ENCODE peak calls at places on chromosomes 13 and 19, in ten cellular contexts. One of them, this sample, is unnamed.

GRCh38 chr19:3175761-3176714 is 2.5 kb upstream of the S1PR4 start:
- DNase-seq in fibroblast of lung: peak; percentile 69
- DNase-seq in psoas muscle: no peak
- DNase-seq in pancreas: peak; percentile 57
- DNase-seq in astrocyte: peak; percentile 60
- DNase-seq in kidney: peak; percentile 83
- DNase-seq in hepatocyte: peak; percentile 48
- DNase-seq in heart right ventricle: no peak
- DNase-seq in colonic mucosa: peak; percentile 89
- DNase-seq in tibial nerve: no peak
- DNase-seq in this sample: no peak

GRCh38 chr19:16548956-16549355 is 6.7 kb upstream of the CHERP start:
- DNase-seq in pancreas: no peak
- DNase-seq in astrocyte: no peak
- DNase-seq in heart right ventricle: no peak
- DNase-seq in colonic mucosa: no peak
- DNase-seq in kidney: no peak
- DNase-seq in tibial nerve: no peak
- DNase-seq in psoas muscle: no peak
- DNase-seq in fibroblast of lung: no peak
- DNase-seq in hepatocyte: no peak
- DNase-seq in this sample: no peak

GRCh38 chr19:749811-750210 is 1.1 kb upstream of the MISP start:
- DNase-seq in heart right ventricle: no peak
- DNase-seq in psoas muscle: no peak
- DNase-seq in colonic mucosa: no peak
- DNase-seq in pancreas: no peak
- DNase-seq in kidney: no peak
- DNase-seq in astrocyte: no peak
- DNase-seq in tibial nerve: no peak
- DNase-seq in hepatocyte: no peak
- DNase-seq in fibroblast of lung: no peak
- DNase-seq in this sample: no peak

GRCh38 chr19:57302020-57302465 is 18.2 kb upstream of the ZNF543 start:
- DNase-seq in pancreas: no peak
- DNase-seq in astrocyte: peak; percentile 83
- DNase-seq in psoas muscle: peak; percentile 89
- DNase-seq in kidney: no peak
- DNase-seq in colonic mucosa: no peak
- DNase-seq in tibial nerve: no peak
- DNase-seq in fibroblast of lung: peak; percentile 88
- DNase-seq in heart right ventricle: no peak
- DNase-seq in hepatocyte: peak; percentile 52
- DNase-seq in this sample: peak; percentile 61

GRCh38 chr19:8578642-8579265 is 1.5 kb upstream of the MYO1F start:
- DNase-seq in psoas muscle: peak; percentile 80
- DNase-seq in pancreas: peak; percentile 77
- DNase-seq in kidney: peak; percentile 88
- DNase-seq in fibroblast of lung: peak; percentile 41
- DNase-seq in hepatocyte: peak; percentile 87
- DNase-seq in heart right ventricle: peak; percentile 78
- DNase-seq in tibial nerve: peak; percentile 80
- DNase-seq in astrocyte: no peak
- DNase-seq in colonic mucosa: peak; percentile 86
- DNase-seq in this sample: peak; percentile 73

GRCh38 chr13:49062297-49062896 is 86.7 kb downstream of the FNDC3A start:
- DNase-seq in psoas muscle: no peak
- DNase-seq in tibial nerve: no peak
- DNase-seq in pancreas: no peak
- DNase-seq in hepatocyte: no peak
- DNase-seq in kidney: no peak
- DNase-seq in fibroblast of lung: peak; percentile 15
- DNase-seq in heart right ventricle: no peak
- DNase-seq in colonic mucosa: no peak
- DNase-seq in astrocyte: no peak
- DNase-seq in this sample: no peak

GRCh38 chr13:68993154-68993553 is 1114.5 kb upstream of the ATXN8OS start:
- DNase-seq in fibroblast of lung: no peak
- DNase-seq in colonic mucosa: no peak
- DNase-seq in pancreas: no peak
- DNase-seq in hepatocyte: no peak
- DNase-seq in tibial nerve: no peak
- DNase-seq in kidney: no peak
- DNase-seq in heart right ventricle: no peak
- DNase-seq in psoas muscle: no peak
- DNase-seq in astrocyte: no peak
- DNase-seq in this sample: no peak

GRCh38 chr19:30719189-30719990 is 347.2 kb downstream of the ZNF536 start:
- DNase-seq in kidney: peak; percentile 82
- DNase-seq in colonic mucosa: peak; percentile 44
- DNase-seq in hepatocyte: peak; percentile 74
- DNase-seq in tibial nerve: peak; percentile 28
- DNase-seq in astrocyte: peak; percentile 8
- DNase-seq in pancreas: peak; percentile 79
- DNase-seq in heart right ventricle: peak; percentile 74
- DNase-seq in fibroblast of lung: peak; percentile 22
- DNase-seq in psoas muscle: peak; percentile 72
- DNase-seq in this sample: peak; percentile 70

DNA sequence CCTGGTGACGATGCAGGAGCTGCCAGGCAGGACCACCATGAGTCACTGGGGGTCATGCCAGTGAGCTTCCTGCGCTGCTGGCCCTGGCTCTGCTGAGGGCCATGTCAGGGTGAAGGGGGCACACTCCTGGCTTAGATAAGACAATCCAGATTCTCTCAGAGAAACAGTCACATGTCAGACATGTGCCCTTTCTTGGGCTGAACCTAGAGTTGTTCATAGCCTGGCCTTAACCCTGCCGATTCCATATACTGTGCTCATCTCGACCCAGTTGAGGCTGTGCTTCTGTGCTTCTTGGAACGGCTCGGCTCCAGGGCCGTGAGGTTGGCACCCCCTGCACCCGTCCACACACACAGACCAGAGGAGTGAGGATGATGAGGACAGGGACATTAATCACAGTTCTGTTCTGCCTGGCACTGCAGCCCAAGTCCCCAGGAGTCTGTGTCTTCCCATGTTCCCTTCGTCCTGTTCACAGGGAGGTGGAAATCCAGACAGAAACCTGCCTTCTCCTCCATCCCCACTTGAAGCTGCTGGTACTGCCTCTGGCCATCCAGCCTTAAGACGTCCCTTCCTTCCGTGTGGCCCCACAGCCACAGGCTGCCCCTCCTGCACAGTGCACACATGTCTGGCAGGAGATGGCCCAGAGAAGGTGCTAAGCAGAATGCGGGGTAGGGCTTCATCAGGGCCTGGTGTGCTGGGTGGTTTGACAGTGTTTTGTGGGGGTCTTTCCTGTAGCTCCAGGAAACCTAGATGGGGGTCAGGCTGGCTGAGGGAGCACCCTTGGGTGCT is 50.0 kb downstream of the LYL1 start:
- DNase-seq in kidney: no peak
- DNase-seq in heart right ventricle: no peak
- DNase-seq in pancreas: no peak
- DNase-seq in colonic mucosa: no peak
- DNase-seq in psoas muscle: no peak
- DNase-seq in hepatocyte: no peak
- DNase-seq in astrocyte: no peak
- DNase-seq in tibial nerve: no peak
- DNase-seq in fibroblast of lung: no peak
- DNase-seq in this sample: no peak
- H3K4me1 ChIP-seq in kidney: peaks cover 49% of the 10 kb centered on the region
- H3K4me1 ChIP-seq in heart right ventricle: peaks cover 91% of the 10 kb centered on the region
- H3K4me1 ChIP-seq in pancreas: peaks cover 44% of the 10 kb centered on the region
- H3K4me1 ChIP-seq in colonic mucosa: peaks cover 29% of the 10 kb centered on the region
- H3K4me1 ChIP-seq in psoas muscle: peaks cover 94% of the 10 kb centered on the region
- H3K4me1 ChIP-seq in hepatocyte: peaks cover 70% of the 10 kb centered on the region
- H3K4me1 ChIP-seq in astrocyte: peaks cover 69% of the 10 kb centered on the region
- H3K4me1 ChIP-seq in tibial nerve: peaks cover 26% of the 10 kb centered on the region
- H3K4me1 ChIP-seq in fibroblast of lung: peaks cover 64% of the 10 kb centered on the region
- H3K4me1 ChIP-seq in this sample: peaks cover 51% of the 10 kb centered on the region

GRCh38 chr19:58336216-58336615 is 9.4 kb downstream of the ZSCAN22 start:
- DNase-seq in kidney: no peak
- DNase-seq in heart right ventricle: no peak
- DNase-seq in colonic mucosa: no peak
- DNase-seq in fibroblast of lung: no peak
- DNase-seq in psoas muscle: no peak
- DNase-seq in pancreas: no peak
- DNase-seq in tibial nerve: no peak
- DNase-seq in astrocyte: no peak
- DNase-seq in hepatocyte: no peak
- DNase-seq in this sample: no peak
- H3K9me3 ChIP-seq in kidney: no peaks in the 10 kb centered on the region
- H3K9me3 ChIP-seq in heart right ventricle: no peaks in the 10 kb centered on the region
- H3K9me3 ChIP-seq in colonic mucosa: no peaks in the 10 kb centered on the region
- H3K9me3 ChIP-seq in fibroblast of lung: peaks cover 4% of the 10 kb centered on the region
- H3K9me3 ChIP-seq in psoas muscle: no peaks in the 10 kb centered on the region
- H3K9me3 ChIP-seq in pancreas: no peaks in the 10 kb centered on the region
- H3K9me3 ChIP-seq in tibial nerve: no peaks in the 10 kb centered on the region
- H3K9me3 ChIP-seq in astrocyte: peaks cover 20% of the 10 kb centered on the region
- H3K9me3 ChIP-seq in hepatocyte: no peaks in the 10 kb centered on the region
- H3K9me3 ChIP-seq in this sample: no peaks in the 10 kb centered on the region

GRCh38 chr19:50046649-50047503 is 21.1 kb downstream of the ZNF473 start:
- DNase-seq in astrocyte: no peak
- DNase-seq in colonic mucosa: peak; percentile 63
- DNase-seq in heart right ventricle: peak; percentile 46
- DNase-seq in tibial nerve: peak; percentile 26
- DNase-seq in kidney: no peak
- DNase-seq in psoas muscle: peak; percentile 65
- DNase-seq in fibroblast of lung: no peak
- DNase-seq in pancreas: peak; percentile 80
- DNase-seq in hepatocyte: no peak
- DNase-seq in this sample: peak; percentile 76

GRCh38 chr19:50053119-50053518 is 27.3 kb downstream of the ZNF473 start:
- DNase-seq in heart right ventricle: no peak
- DNase-seq in colonic mucosa: no peak
- DNase-seq in pancreas: no peak
- DNase-seq in kidney: no peak
- DNase-seq in tibial nerve: no peak
- DNase-seq in fibroblast of lung: no peak
- DNase-seq in astrocyte: no peak
- DNase-seq in psoas muscle: no peak
- DNase-seq in hepatocyte: no peak
- DNase-seq in this sample: no peak

GRCh38 chr19:50050406-50051223 is 24.8 kb downstream of the ZNF473 start:
- DNase-seq in hepatocyte: peak; percentile 22
- DNase-seq in pancreas: peak; percentile 76
- DNase-seq in astrocyte: peak; percentile 60
- DNase-seq in psoas muscle: peak; percentile 82
- DNase-seq in heart right ventricle: peak; percentile 84
- DNase-seq in kidney: peak; percentile 95
- DNase-seq in fibroblast of lung: peak; percentile 69
- DNase-seq in colonic mucosa: peak; percentile 83
- DNase-seq in tibial nerve: peak; percentile 19
- DNase-seq in this sample: peak; percentile 96

GRCh38 chr19:50047686-50048085 is 21.9 kb downstream of the ZNF473 start:
- DNase-seq in tibial nerve: no peak
- DNase-seq in psoas muscle: no peak
- DNase-seq in kidney: no peak
- DNase-seq in hepatocyte: no peak
- DNase-seq in heart right ventricle: no peak
- DNase-seq in fibroblast of lung: no peak
- DNase-seq in astrocyte: no peak
- DNase-seq in pancreas: no peak
- DNase-seq in colonic mucosa: no peak
- DNase-seq in this sample: no peak

GRCh38 chr19:50051964-50052363 is 26.2 kb downstream of the ZNF473 start:
- DNase-seq in colonic mucosa: no peak
- DNase-seq in psoas muscle: no peak
- DNase-seq in kidney: no peak
- DNase-seq in heart right ventricle: no peak
- DNase-seq in astrocyte: no peak
- DNase-seq in fibroblast of lung: no peak
- DNase-seq in tibial nerve: no peak
- DNase-seq in hepatocyte: no peak
- DNase-seq in pancreas: no peak
- DNase-seq in this sample: no peak
- TF ChIP-seq CTCF in colonic mucosa: no peak
- TF ChIP-seq CTCF in psoas muscle: no peak
- TF ChIP-seq CTCF in kidney: no peak
- TF ChIP-seq CTCF in heart right ventricle: no peak
- TF ChIP-seq CTCF in astrocyte: no peak
- TF ChIP-seq CTCF in fibroblast of lung: no peak
- TF ChIP-seq CTCF in tibial nerve: no peak
- TF ChIP-seq CTCF in hepatocyte: no peak
- TF ChIP-seq CTCF in pancreas: no peak
- TF ChIP-seq CTCF in this sample: no peak

GRCh38 chr19:51136333-51136732 is 5.8 kb upstream of the SIGLEC7 start:
- DNase-seq in fibroblast of lung: no peak
- DNase-seq in psoas muscle: no peak
- DNase-seq in astrocyte: no peak
- DNase-seq in colonic mucosa: no peak
- DNase-seq in pancreas: no peak
- DNase-seq in hepatocyte: no peak
- DNase-seq in heart right ventricle: no peak
- DNase-seq in kidney: no peak
- DNase-seq in tibial nerve: no peak
- DNase-seq in this sample: no peak

GRCh38 chr19:51137812-51138425 is 4.2 kb upstream of the SIGLEC7 start:
- DNase-seq in fibroblast of lung: no peak
- DNase-seq in pancreas: no peak
- DNase-seq in psoas muscle: no peak
- DNase-seq in tibial nerve: no peak
- DNase-seq in astrocyte: no peak
- DNase-seq in hepatocyte: no peak
- DNase-seq in colonic mucosa: no peak
- DNase-seq in heart right ventricle: no peak
- DNase-seq in kidney: no peak
- DNase-seq in this sample: no peak

GRCh38 chr19:51138549-51138979 is 3.5 kb upstream of the SIGLEC7 start:
- DNase-seq in heart right ventricle: peak; percentile 29
- DNase-seq in astrocyte: no peak
- DNase-seq in fibroblast of lung: no peak
- DNase-seq in psoas muscle: no peak
- DNase-seq in hepatocyte: no peak
- DNase-seq in colonic mucosa: no peak
- DNase-seq in pancreas: no peak
- DNase-seq in kidney: no peak
- DNase-seq in tibial nerve: no peak
- DNase-seq in this sample: no peak

GRCh38 chr19:51135004-51135403 is 7.1 kb upstream of the SIGLEC7 start:
- DNase-seq in heart right ventricle: no peak
- DNase-seq in pancreas: no peak
- DNase-seq in tibial nerve: no peak
- DNase-seq in astrocyte: no peak
- DNase-seq in colonic mucosa: no peak
- DNase-seq in fibroblast of lung: no peak
- DNase-seq in kidney: no peak
- DNase-seq in hepatocyte: no peak
- DNase-seq in psoas muscle: no peak
- DNase-seq in this sample: no peak

DNA sequence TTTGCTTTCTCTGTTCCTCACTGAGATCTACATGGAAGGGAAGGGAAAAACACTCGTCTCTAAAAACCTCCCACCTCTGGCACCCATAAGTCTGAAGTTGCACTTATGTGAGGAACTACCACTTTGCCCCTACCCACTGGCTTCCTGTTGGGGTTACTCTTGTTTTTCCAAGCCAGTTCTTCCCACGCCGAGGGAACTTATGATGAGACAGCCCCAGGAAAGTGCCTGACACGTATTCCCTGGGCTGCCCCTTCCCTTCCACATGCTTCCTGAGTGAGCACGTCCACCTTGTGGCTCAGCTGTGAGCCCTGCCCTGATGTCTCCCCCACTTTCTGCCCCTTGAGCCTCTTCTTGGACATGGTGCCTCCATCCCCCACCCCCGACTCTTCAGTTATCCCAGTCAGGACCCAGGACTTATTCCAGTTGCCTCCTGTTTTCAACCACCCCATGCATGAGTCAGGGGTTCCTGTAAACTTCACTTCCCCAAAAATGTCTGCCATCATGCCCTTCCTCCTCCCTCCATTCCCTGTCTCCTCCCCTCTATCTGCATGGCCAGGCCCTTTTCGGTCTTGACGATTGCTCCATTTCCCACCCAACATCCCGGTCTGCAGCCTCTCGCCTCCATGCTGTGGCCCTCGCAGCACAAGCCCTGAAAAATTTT is 5.1 kb upstream of the SIGLEC7 start:
- DNase-seq in kidney: no peak
- DNase-seq in pancreas: no peak
- DNase-seq in colonic mucosa: no peak
- DNase-seq in fibroblast of lung: no peak
- DNase-seq in astrocyte: no peak
- DNase-seq in heart right ventricle: peak; percentile 34
- DNase-seq in psoas muscle: no peak
- DNase-seq in tibial nerve: no peak
- DNase-seq in hepatocyte: no peak
- DNase-seq in this sample: no peak
- H3K4me1 ChIP-seq in kidney: no peaks in the 10 kb centered on the region
- H3K4me1 ChIP-seq in pancreas: no peaks in the 10 kb centered on the region
- H3K4me1 ChIP-seq in colonic mucosa: no peaks in the 10 kb centered on the region
- H3K4me1 ChIP-seq in fibroblast of lung: no peaks in the 10 kb centered on the region
- H3K4me1 ChIP-seq in astrocyte: no peaks in the 10 kb centered on the region
- H3K4me1 ChIP-seq in heart right ventricle: peaks cover 8% of the 10 kb centered on the region
- H3K4me1 ChIP-seq in psoas muscle: no peaks in the 10 kb centered on the region
- H3K4me1 ChIP-seq in tibial nerve: no peaks in the 10 kb centered on the region
- H3K4me1 ChIP-seq in hepatocyte: peaks cover 1% of the 10 kb centered on the region
- H3K4me1 ChIP-seq in this sample: no peaks in the 10 kb centered on the region

This sample was measured in BE2C.